ENCODE peak calls at places on chromosomes 7 and 10, in six cellular contexts. X, E, Z, K, A and V are unnamed samples.

GRCh38 chr7:138579671-138580070 is 119.6 kb downstream of the TRIM24 start:
- DNase-seq in X (no peak), E (no peak), Z (no peak), K (no peak), A (no peak), V (no peak)

GRCh38 chr10:49280001-49280408 is 19.0 kb upstream of the C10orf71 start:
- DNase-seq in X (no peak), E (no peak), Z (no peak), K (no peak), A (no peak), V (no peak)

GRCh38 chr10:7950981-7951847 is 103.3 kb upstream of the GATA3 start:
- DNase-seq in X (no peak), E (no peak), Z (no peak), K (no peak), A (no peak), V (no peak)

GRCh38 chr10:32038777-32039176 is 17.4 kb downstream of the KIF5B start:
- DNase-seq in X (no peak), E (no peak), Z (no peak), K (no peak), A (no peak), V (no peak)

GRCh38 chr10:119288574-119289001 is 81.2 kb downstream of the GRK5 start:
- DNase-seq in X (no peak), E (no peak), Z (no peak), K (no peak), A (no peak), V (no peak)

GRCh38 chr10:3493621-3494020 is 291.4 kb downstream of the KLF6 start:
- DNase-seq in X (no peak), E (no peak), Z (no peak), K (no peak), A (no peak), V (no peak)

GRCh38 chr10:22648547-22648961 is 65.8 kb downstream of the PIP4K2A start:
- DNase-seq in X (no peak), E (no peak), Z (no peak), K (no peak), A (no peak), V (no peak)

GRCh38 chr10:86419101-86419500 is 52.5 kb upstream of the GRID1 start:
- DNase-seq in X (no peak), E (no peak), Z (no peak), K (no peak), A (no peak), V (no peak)

GRCh38 chr7:1966631-1967200 is 266.0 kb downstream of the MAD1L1 start:
- DNase-seq in X (no peak), E (no peak), Z (no peak), K (peak; percentile 60), A (no peak), V (peak; percentile 53)

GRCh38 chr7:68246189-68246633 is 1249.6 kb downstream of the TYW1 start:
- DNase-seq in X (no peak), E (peak; percentile 33), Z (no peak), K (no peak), A (no peak), V (no peak)

GRCh38 chr10:116669080-116669479 is 48.3 kb downstream of the PNLIPRP2 start:
- DNase-seq in X (no peak), E (no peak), Z (no peak), K (no peak), A (no peak), V (no peak)

GRCh38 chr7:30232366-30232765 is 52.0 kb upstream of the ZNRF2 start:
- DNase-seq in X (no peak), E (no peak), Z (no peak), K (no peak), A (no peak), V (no peak)

GRCh38 chr10:48419714-48420113 is 113.2 kb downstream of the MAPK8 start:
- DNase-seq in X (no peak), E (no peak), Z (no peak), K (no peak), A (no peak), V (no peak)

GRCh38 chr7:149882264-149883048 is 8.7 kb downstream of the ATP6V0E2 start:
- DNase-seq in X (no peak), E (no peak), Z (no peak), K (no peak), A (no peak), V (no peak)

GRCh38 chr10:66837990-66838389 is 87.8 kb upstream of the LRRTM3 start:
- DNase-seq in X (no peak), E (no peak), Z (no peak), K (no peak), A (no peak), V (no peak)

GRCh38 chr7:29929018-29929807 is 60.4 kb downstream of the SCRN1 start:
- DNase-seq in X (no peak), E (no peak), Z (no peak), K (no peak), A (no peak), V (no peak)

GRCh38 chr7:43508434-43508833 is 74.5 kb upstream of the STK17A start:
- DNase-seq in X (no peak), E (no peak), Z (no peak), K (no peak), A (no peak), V (no peak)

GRCh38 chr10:132366006-132366405 is 31.0 kb upstream of the PWWP2B start:
- DNase-seq in X (no peak), E (no peak), Z (no peak), K (peak; percentile 54), A (no peak), V (peak; percentile 33)

GRCh38 chr10:3740157-3740871 is 44.7 kb downstream of the KLF6 start:
- DNase-seq in X (no peak), E (no peak), Z (no peak), K (no peak), A (peak; percentile 37), V (no peak)

GRCh38 chr7:138857728-138858127 is 59.7 kb upstream of the ATP6V0A4 start:
- DNase-seq in X (no peak), E (no peak), Z (no peak), K (no peak), A (no peak), V (no peak)

GRCh38 chr7:101094376-101094775 is 9.1 kb downstream of the TRIM56 start:
- DNase-seq in X (no peak), E (no peak), Z (no peak), K (no peak), A (no peak), V (no peak)

GRCh38 chr7:128005117-128005516 is 26.1 kb downstream of the LRRC4 start:
- DNase-seq in X (no peak), E (no peak), Z (no peak), K (no peak), A (no peak), V (no peak)

GRCh38 chr10:30782543-30783461 is 153.2 kb upstream of the LYZL2 start:
- DNase-seq in X (no peak), E (no peak), Z (no peak), K (no peak), A (no peak), V (no peak)

GRCh38 chr10:30062582-30062981 is 3.2 kb upstream of the JCAD start:
- DNase-seq in X (no peak), E (no peak), Z (no peak), K (no peak), A (no peak), V (no peak)

GRCh38 chr7:4042402-4042801 is 639.7 kb upstream of the FOXK1 start:
- DNase-seq in X (no peak), E (no peak), Z (no peak), K (no peak), A (no peak), V (no peak)

GRCh38 chr7:74665296-74665938 is 7.9 kb downstream of the GTF2I start:
- DNase-seq in X (no peak), E (no peak), Z (no peak), K (peak; percentile 18), A (no peak), V (no peak)

GRCh38 chr7:100612730-100613446 is 548 bp downstream of the MOSPD3 start:
- DNase-seq in X (no peak), E (no peak), Z (no peak), K (no peak), A (no peak), V (peak; percentile 69)

GRCh38 chr10:6033954-6034353 is 28.2 kb downstream of the IL2RA start:
- DNase-seq in X (no peak), E (no peak), Z (no peak), K (no peak), A (peak; percentile 2), V (no peak)

GRCh38 chr10:6838118-6838517 is 258.0 kb upstream of the PRKCQ start:
- DNase-seq in X (no peak), E (no peak), Z (no peak), K (no peak), A (no peak), V (no peak)

GRCh38 chr10:15290671-15291070 is 80.4 kb downstream of the FAM171A1 start:
- DNase-seq in X (no peak), E (no peak), Z (no peak), K (no peak), A (no peak), V (no peak)

GRCh38 chr7:106419455-106420182 is 134.8 kb upstream of the NAMPT start:
- DNase-seq in X (no peak), E (no peak), Z (no peak), K (no peak), A (peak; percentile 42), V (no peak)

GRCh38 chr10:101576229-101576863 is 11.7 kb downstream of the POLL start:
- DNase-seq in X (no peak), E (no peak), Z (no peak), K (no peak), A (no peak), V (no peak)

GRCh38 chr7:20116869-20117268 is 100.3 kb downstream of the MACC1 start:
- DNase-seq in X (no peak), E (no peak), Z (no peak), K (no peak), A (no peak), V (no peak)

GRCh38 chr7:85750454-85750949 is 563.6 kb upstream of the SEMA3D start:
- DNase-seq in X (no peak), E (no peak), Z (no peak), K (no peak), A (no peak), V (no peak)

GRCh38 chr10:31083765-31084184 is 52.1 kb upstream of the ZNF438 start:
- DNase-seq in X (peak; percentile 32), E (no peak), Z (peak; percentile 22), K (no peak), A (peak; percentile 75), V (no peak)

GRCh38 chr10:69869291-69869841 is 67.7 kb downstream of the COL13A1 start:
- DNase-seq in X (no peak), E (no peak), Z (no peak), K (no peak), A (no peak), V (no peak)

GRCh38 chr7:375491-375821 is 85.5 kb downstream of the FOXL3 start:
- DNase-seq in X (no peak), E (peak; percentile 3), Z (no peak), K (peak; percentile 72), A (no peak), V (peak; percentile 57)

GRCh38 chr10:125984346-125984745 is 88.0 kb downstream of the FANK1 start:
- DNase-seq in X (no peak), E (no peak), Z (no peak), K (no peak), A (no peak), V (no peak)

GRCh38 chr10:17216217-17216900 is 11.7 kb upstream of the VIM start:
- DNase-seq in X (no peak), E (no peak), Z (no peak), K (no peak), A (peak; percentile 38), V (no peak)